ENCODE peak calls at places on chromosomes 2 and 18, in five cellular contexts. U is mammary epithelial cell, V is EH, B is cardiac muscle cell, O is K562. J is an unnamed sample.

GRCh38 chr2:112834379-112835014 is 2.1 kb downstream of the IL1B start:
- DNase-seq in B (no peak), O (no peak), V (peak), U (no peak), J (no peak)

GRCh38 chr18:43129946-43130523 is 14.6 kb upstream of the RIT2 start:
- DNase-seq in O (no peak), V (no peak), B (no peak), U (peak), J (no peak)

GRCh38 chr2:212392048-212392447 is 146.6 kb downstream of the ERBB4 start:
- DNase-seq in V (peak), U (peak), O (no peak), B (no peak), J (no peak)

GRCh38 chr2:230865766-230866703 is 1.3 kb downstream of the ITM2C start:
- DNase-seq in U (peak), O (no peak), V (peak), B (peak), J (no peak)

GRCh38 chr2:175567435-175568061 is 386.0 kb upstream of the ATP5MC3 start:
- DNase-seq in B (no peak), V (peak), U (no peak), O (no peak), J (no peak)

GRCh38 chr2:39504790-39505335 is 67.8 kb upstream of the MAP4K3 start:
- DNase-seq in V (peak), B (no peak), O (no peak), U (no peak), J (no peak)

GRCh38 chr2:150062416-150062815 is 425.1 kb downstream of the RND3 start:
- DNase-seq in V (no peak), O (no peak), B (no peak), U (no peak), J (no peak)

GRCh38 chr18:27062802-27063201 is 122.3 kb downstream of the CHST9 start:
- DNase-seq in B (no peak), V (no peak), O (no peak), U (peak), J (no peak)

GRCh38 chr2:209463226-209463625 is 39.4 kb downstream of the MAP2 start:
- DNase-seq in B (peak), O (no peak), V (no peak), U (no peak), J (no peak)

GRCh38 chr2:14745288-14746076 is 113.0 kb downstream of the LRATD1 start:
- DNase-seq in O (no peak), U (no peak), V (no peak), B (no peak), J (no peak)